ENCODE peak calls at places on chromosomes 7 and 10, in nine cellular contexts. One of them, this sample, is unnamed.

GRCh38 chr10:51198170-51198569 is 123.9 kb downstream of the PRKG1 start:
- DNase-seq in neural progenitor cell: no peak
- DNase-seq in HL-60: no peak
- DNase-seq in choroid plexus epithelial cell: no peak
- DNase-seq in heart left ventricle: no peak
- DNase-seq in NB4: no peak
- DNase-seq in cardiac muscle cell: no peak
- DNase-seq in AG09309: peak; percentile 8
- DNase-seq in OCI-LY7: no peak
- DNase-seq in this sample: no peak

GRCh38 chr10:12341526-12341925 is 7.8 kb upstream of the CAMK1D start:
- DNase-seq in NB4: no peak
- DNase-seq in OCI-LY7: peak; percentile 45
- DNase-seq in cardiac muscle cell: no peak
- DNase-seq in AG09309: no peak
- DNase-seq in HL-60: no peak
- DNase-seq in heart left ventricle: no peak
- DNase-seq in choroid plexus epithelial cell: no peak
- DNase-seq in neural progenitor cell: no peak
- DNase-seq in this sample: no peak

GRCh38 chr7:36967387-36967786 is 243.1 kb upstream of the AOAH start:
- DNase-seq in neural progenitor cell: peak; percentile 87
- DNase-seq in OCI-LY7: peak; percentile 45
- DNase-seq in AG09309: peak; percentile 40
- DNase-seq in cardiac muscle cell: peak; percentile 88
- DNase-seq in HL-60: peak; percentile 31
- DNase-seq in choroid plexus epithelial cell: peak; percentile 83
- DNase-seq in heart left ventricle: peak; percentile 62
- DNase-seq in NB4: peak; percentile 77
- DNase-seq in this sample: peak; percentile 71

GRCh38 chr10:49512121-49512809 is 26.7 kb downstream of the ERCC6 start:
- DNase-seq in choroid plexus epithelial cell: peak; percentile 67
- DNase-seq in HL-60: peak; percentile 35
- DNase-seq in neural progenitor cell: peak; percentile 55
- DNase-seq in heart left ventricle: no peak
- DNase-seq in NB4: peak; percentile 66
- DNase-seq in cardiac muscle cell: peak; percentile 47
- DNase-seq in AG09309: no peak
- DNase-seq in OCI-LY7: peak; percentile 56
- DNase-seq in this sample: peak; percentile 50

GRCh38 chr10:86681047-86681446 is 12.7 kb downstream of the LDB3 start:
- DNase-seq in choroid plexus epithelial cell: no peak
- DNase-seq in cardiac muscle cell: no peak
- DNase-seq in AG09309: no peak
- DNase-seq in heart left ventricle: peak; percentile 86
- DNase-seq in HL-60: no peak
- DNase-seq in OCI-LY7: no peak
- DNase-seq in neural progenitor cell: no peak
- DNase-seq in NB4: no peak
- DNase-seq in this sample: no peak

GRCh38 chr10:68156373-68157185 is 47.3 kb downstream of the MYPN start:
- DNase-seq in choroid plexus epithelial cell: peak; percentile 87
- DNase-seq in OCI-LY7: peak; percentile 69
- DNase-seq in HL-60: peak; percentile 51
- DNase-seq in cardiac muscle cell: peak; percentile 40
- DNase-seq in neural progenitor cell: peak; percentile 62
- DNase-seq in NB4: peak; percentile 72
- DNase-seq in AG09309: no peak
- DNase-seq in heart left ventricle: peak; percentile 51
- DNase-seq in this sample: peak; percentile 83

GRCh38 chr7:15839415-15840100 is 153.1 kb upstream of the MEOX2 start:
- DNase-seq in HL-60: no peak
- DNase-seq in neural progenitor cell: peak; percentile 85
- DNase-seq in choroid plexus epithelial cell: peak; percentile 49
- DNase-seq in cardiac muscle cell: peak; percentile 21
- DNase-seq in OCI-LY7: no peak
- DNase-seq in AG09309: no peak
- DNase-seq in heart left ventricle: peak; percentile 84
- DNase-seq in NB4: peak; percentile 78
- DNase-seq in this sample: peak; percentile 44

GRCh38 chr7:110987130-110987693 is 103.7 kb upstream of the LRRN3 start:
- DNase-seq in HL-60: no peak
- DNase-seq in OCI-LY7: no peak
- DNase-seq in heart left ventricle: no peak
- DNase-seq in NB4: no peak
- DNase-seq in choroid plexus epithelial cell: no peak
- DNase-seq in neural progenitor cell: no peak
- DNase-seq in AG09309: no peak
- DNase-seq in cardiac muscle cell: no peak
- DNase-seq in this sample: no peak

GRCh38 chr7:90749262-90749661 is 153.1 kb downstream of the CDK14 start:
- DNase-seq in OCI-LY7: peak; percentile 75
- DNase-seq in heart left ventricle: no peak
- DNase-seq in cardiac muscle cell: no peak
- DNase-seq in NB4: no peak
- DNase-seq in neural progenitor cell: no peak
- DNase-seq in HL-60: no peak
- DNase-seq in AG09309: no peak
- DNase-seq in choroid plexus epithelial cell: no peak
- DNase-seq in this sample: no peak

GRCh38 chr10:5478694-5479305 is 20.6 kb downstream of the CALML5 start:
- DNase-seq in choroid plexus epithelial cell: no peak
- DNase-seq in cardiac muscle cell: no peak
- DNase-seq in HL-60: no peak
- DNase-seq in NB4: no peak
- DNase-seq in OCI-LY7: no peak
- DNase-seq in neural progenitor cell: no peak
- DNase-seq in AG09309: no peak
- DNase-seq in heart left ventricle: no peak
- DNase-seq in this sample: no peak

GRCh38 chr7:74002474-74003017 is 25.4 kb upstream of the ELN start:
- DNase-seq in HL-60: peak; percentile 60
- DNase-seq in neural progenitor cell: no peak
- DNase-seq in AG09309: peak; percentile 39
- DNase-seq in choroid plexus epithelial cell: peak; percentile 59
- DNase-seq in OCI-LY7: no peak
- DNase-seq in cardiac muscle cell: no peak
- DNase-seq in heart left ventricle: peak; percentile 57
- DNase-seq in NB4: peak; percentile 94
- DNase-seq in this sample: peak; percentile 26

GRCh38 chr10:101047961-101048892 is 13.6 kb upstream of the KAZALD1 start:
- DNase-seq in NB4: no peak
- DNase-seq in cardiac muscle cell: no peak
- DNase-seq in heart left ventricle: peak; percentile 21
- DNase-seq in AG09309: no peak
- DNase-seq in HL-60: no peak
- DNase-seq in OCI-LY7: no peak
- DNase-seq in neural progenitor cell: peak; percentile 57
- DNase-seq in choroid plexus epithelial cell: no peak
- DNase-seq in this sample: no peak

GRCh38 chr10:124091646-124092269 is 1.6 kb downstream of the CHST15 start:
- DNase-seq in HL-60: no peak
- DNase-seq in OCI-LY7: peak; percentile 58
- DNase-seq in cardiac muscle cell: peak; percentile 23
- DNase-seq in neural progenitor cell: peak; percentile 62
- DNase-seq in heart left ventricle: peak; percentile 55
- DNase-seq in NB4: no peak
- DNase-seq in AG09309: no peak
- DNase-seq in choroid plexus epithelial cell: no peak
- DNase-seq in this sample: no peak

GRCh38 chr7:129343099-129343700 is 91.0 kb upstream of the STRIP2 start:
- DNase-seq in neural progenitor cell: peak; percentile 13
- DNase-seq in HL-60: peak; percentile 23
- DNase-seq in OCI-LY7: peak; percentile 42
- DNase-seq in heart left ventricle: no peak
- DNase-seq in cardiac muscle cell: peak; percentile 47
- DNase-seq in choroid plexus epithelial cell: peak; percentile 79
- DNase-seq in AG09309: no peak
- DNase-seq in NB4: peak; percentile 70
- DNase-seq in this sample: peak; percentile 71

GRCh38 chr10:96416643-96417042 is 57.8 kb upstream of the OPALIN start:
- DNase-seq in AG09309: no peak
- DNase-seq in choroid plexus epithelial cell: peak; percentile 42
- DNase-seq in NB4: peak; percentile 22
- DNase-seq in OCI-LY7: no peak
- DNase-seq in neural progenitor cell: no peak
- DNase-seq in heart left ventricle: peak; percentile 55
- DNase-seq in HL-60: no peak
- DNase-seq in cardiac muscle cell: no peak
- DNase-seq in this sample: peak; percentile 30

GRCh38 chr7:135382162-135382561 is 127.7 kb downstream of the CNOT4 start:
- DNase-seq in OCI-LY7: no peak
- DNase-seq in NB4: no peak
- DNase-seq in heart left ventricle: no peak
- DNase-seq in AG09309: no peak
- DNase-seq in neural progenitor cell: no peak
- DNase-seq in choroid plexus epithelial cell: no peak
- DNase-seq in HL-60: no peak
- DNase-seq in cardiac muscle cell: no peak
- DNase-seq in this sample: no peak

GRCh38 chr10:31157125-31157983 is 125.7 kb upstream of the ZNF438 start:
- DNase-seq in neural progenitor cell: no peak
- DNase-seq in NB4: no peak
- DNase-seq in heart left ventricle: peak; percentile 87
- DNase-seq in choroid plexus epithelial cell: peak; percentile 77
- DNase-seq in AG09309: no peak
- DNase-seq in OCI-LY7: no peak
- DNase-seq in HL-60: no peak
- DNase-seq in cardiac muscle cell: no peak
- DNase-seq in this sample: peak; percentile 90

GRCh38 chr7:24702674-24703235 is 54.5 kb downstream of the GSDME start:
- DNase-seq in neural progenitor cell: no peak
- DNase-seq in choroid plexus epithelial cell: no peak
- DNase-seq in HL-60: no peak
- DNase-seq in heart left ventricle: no peak
- DNase-seq in AG09309: no peak
- DNase-seq in OCI-LY7: no peak
- DNase-seq in cardiac muscle cell: no peak
- DNase-seq in NB4: no peak
- DNase-seq in this sample: peak; percentile 42

DNA sequence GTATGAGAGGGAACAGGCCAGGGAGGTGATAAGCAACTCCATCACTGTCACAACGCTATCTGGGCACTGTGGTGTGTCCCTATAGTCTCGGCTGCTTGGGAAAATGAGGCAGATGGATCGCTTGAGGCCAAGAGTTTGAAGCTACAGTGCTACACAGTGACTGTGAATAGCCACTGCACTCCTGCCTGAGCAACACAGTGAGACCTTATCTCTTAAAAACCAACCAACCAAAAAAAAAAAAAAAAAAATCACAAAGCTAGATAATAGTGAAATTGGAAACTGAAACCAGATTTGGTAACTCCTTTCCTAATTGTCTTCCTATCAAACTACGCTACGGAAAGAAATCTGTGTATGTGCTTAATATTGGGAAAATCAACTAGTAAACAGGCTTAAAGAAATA is 14.1 kb downstream of the MICU1 start:
- DNase-seq in cardiac muscle cell: peak; percentile 11
- DNase-seq in OCI-LY7: no peak
- DNase-seq in neural progenitor cell: no peak
- DNase-seq in AG09309: no peak
- DNase-seq in choroid plexus epithelial cell: peak; percentile 28
- DNase-seq in HL-60: no peak
- DNase-seq in NB4: no peak
- DNase-seq in heart left ventricle: no peak
- DNase-seq in this sample: no peak
- H3K4me3 ChIP-seq in cardiac muscle cell: no peak overlapping the region
- H3K4me3 ChIP-seq in OCI-LY7: no peak overlapping the region
- H3K4me3 ChIP-seq in neural progenitor cell: no peak overlapping the region
- H3K4me3 ChIP-seq in AG09309: no peak overlapping the region
- H3K4me3 ChIP-seq in choroid plexus epithelial cell: no peak overlapping the region
- H3K4me3 ChIP-seq in HL-60: no peak overlapping the region
- H3K4me3 ChIP-seq in NB4: no peak overlapping the region
- H3K4me3 ChIP-seq in heart left ventricle: no peak overlapping the region
- H3K4me3 ChIP-seq in this sample: no peak overlapping the region

GRCh38 chr7:98831641-98832221 is 38.1 kb downstream of the TMEM130 start:
- DNase-seq in neural progenitor cell: peak; percentile 55
- DNase-seq in HL-60: peak; percentile 12
- DNase-seq in AG09309: no peak
- DNase-seq in cardiac muscle cell: no peak
- DNase-seq in OCI-LY7: peak; percentile 25
- DNase-seq in NB4: peak; percentile 67
- DNase-seq in choroid plexus epithelial cell: peak; percentile 57
- DNase-seq in heart left ventricle: no peak
- DNase-seq in this sample: peak; percentile 44
- TF ChIP-seq CTCF in neural progenitor cell: peak; percentile 72
- TF ChIP-seq CTCF in HL-60: peak; percentile 2
- TF ChIP-seq CTCF in AG09309: peak; percentile 64
- TF ChIP-seq CTCF in cardiac muscle cell: peak; percentile 59
- TF ChIP-seq CTCF in OCI-LY7: peak; percentile 84
- TF ChIP-seq CTCF in NB4: peak; percentile 86
- TF ChIP-seq CTCF in choroid plexus epithelial cell: peak; percentile 72
- TF ChIP-seq CTCF in heart left ventricle: peak; percentile 42
- TF ChIP-seq CTCF in this sample: peak; percentile 60

GRCh38 chr10:24899571-24899970 is 52.8 kb downstream of the PRTFDC1 start:
- DNase-seq in heart left ventricle: no peak
- DNase-seq in NB4: no peak
- DNase-seq in HL-60: no peak
- DNase-seq in neural progenitor cell: no peak
- DNase-seq in choroid plexus epithelial cell: no peak
- DNase-seq in cardiac muscle cell: no peak
- DNase-seq in AG09309: no peak
- DNase-seq in OCI-LY7: no peak
- DNase-seq in this sample: no peak

GRCh38 chr10:24898501-24898900 is 53.9 kb downstream of the PRTFDC1 start:
- DNase-seq in OCI-LY7: no peak
- DNase-seq in heart left ventricle: no peak
- DNase-seq in AG09309: no peak
- DNase-seq in HL-60: no peak
- DNase-seq in choroid plexus epithelial cell: no peak
- DNase-seq in cardiac muscle cell: no peak
- DNase-seq in neural progenitor cell: no peak
- DNase-seq in NB4: no peak
- DNase-seq in this sample: no peak

GRCh38 chr10:24901686-24902399 is 50.6 kb downstream of the PRTFDC1 start:
- DNase-seq in AG09309: peak; percentile 89
- DNase-seq in heart left ventricle: peak; percentile 40
- DNase-seq in choroid plexus epithelial cell: peak; percentile 71
- DNase-seq in cardiac muscle cell: no peak
- DNase-seq in NB4: no peak
- DNase-seq in neural progenitor cell: peak; percentile 25
- DNase-seq in OCI-LY7: no peak
- DNase-seq in HL-60: no peak
- DNase-seq in this sample: peak; percentile 99

GRCh38 chr10:24902400-24902728 is 50.0 kb downstream of the PRTFDC1 start:
- DNase-seq in HL-60: no peak
- DNase-seq in neural progenitor cell: no peak
- DNase-seq in heart left ventricle: no peak
- DNase-seq in OCI-LY7: no peak
- DNase-seq in cardiac muscle cell: no peak
- DNase-seq in AG09309: no peak
- DNase-seq in NB4: no peak
- DNase-seq in choroid plexus epithelial cell: no peak
- DNase-seq in this sample: no peak

GRCh38 chr10:24900888-24901685 is 51.3 kb downstream of the PRTFDC1 start:
- DNase-seq in cardiac muscle cell: no peak
- DNase-seq in heart left ventricle: no peak
- DNase-seq in NB4: no peak
- DNase-seq in HL-60: no peak
- DNase-seq in neural progenitor cell: no peak
- DNase-seq in AG09309: no peak
- DNase-seq in OCI-LY7: no peak
- DNase-seq in choroid plexus epithelial cell: peak; percentile 25
- DNase-seq in this sample: no peak
- H3K4me3 ChIP-seq in cardiac muscle cell: no peak overlapping the region
- H3K4me3 ChIP-seq in heart left ventricle: no peak overlapping the region
- H3K4me3 ChIP-seq in NB4: no peak overlapping the region
- H3K4me3 ChIP-seq in HL-60: no peak overlapping the region
- H3K4me3 ChIP-seq in neural progenitor cell: no peak overlapping the region
- H3K4me3 ChIP-seq in AG09309: no peak overlapping the region
- H3K4me3 ChIP-seq in OCI-LY7: no peak overlapping the region
- H3K4me3 ChIP-seq in choroid plexus epithelial cell: no peak overlapping the region
- H3K4me3 ChIP-seq in this sample: no peak overlapping the region

GRCh38 chr10:46544989-46545791 is 11.3 kb downstream of the GPRIN2 start:
- DNase-seq in cardiac muscle cell: no peak
- DNase-seq in HL-60: peak; percentile 34
- DNase-seq in heart left ventricle: peak; percentile 13
- DNase-seq in AG09309: no peak
- DNase-seq in neural progenitor cell: peak; percentile 49
- DNase-seq in NB4: peak; percentile 74
- DNase-seq in OCI-LY7: peak; percentile 21
- DNase-seq in choroid plexus epithelial cell: peak; percentile 57
- DNase-seq in this sample: no peak
- TF ChIP-seq CTCF in cardiac muscle cell: peak; percentile 54
- TF ChIP-seq CTCF in HL-60: peak; percentile 27
- TF ChIP-seq CTCF in heart left ventricle: peak; percentile 12
- TF ChIP-seq CTCF in AG09309: peak; percentile 61
- TF ChIP-seq CTCF in neural progenitor cell: peak; percentile 58
- TF ChIP-seq CTCF in NB4: peak; percentile 88
- TF ChIP-seq CTCF in OCI-LY7: peak; percentile 70
- TF ChIP-seq CTCF in choroid plexus epithelial cell: peak; percentile 80
- TF ChIP-seq CTCF in this sample: peak; percentile 46

This sample was measured in fibroblast of mammary gland.